ENCODE peak calls at places on chromosomes 4 and X, in eight cellular contexts. G, S, J, A, B, F, Z and P are unnamed samples.

GRCh38 chrX:48958635-48959094 is 1.3 kb upstream of the OTUD5 start:
- DNase-seq in G (no peak), S (peak), J (peak), A (no peak), B (peak), F (peak), Z (peak), P (peak)

GRCh38 chrX:18545771-18546170 is 120.4 kb downstream of the CDKL5 start:
- DNase-seq in G (no peak), S (no peak), J (no peak), A (no peak), B (no peak), F (no peak), Z (no peak), P (no peak)

GRCh38 chr4:41839945-41840854 is 91.7 kb upstream of the PHOX2B start:
- DNase-seq in G (no peak), S (no peak), J (peak), A (no peak), B (no peak), F (no peak), Z (no peak), P (no peak)

GRCh38 chrX:63275127-63275526 is 76.0 kb downstream of the SPIN4 start:
- DNase-seq in G (no peak), S (peak), J (peak), A (no peak), B (no peak), F (no peak), Z (no peak), P (peak)

GRCh38 chr4:187070158-187070557 is 346.5 kb upstream of the FAT1 start:
- DNase-seq in G (no peak), S (no peak), J (peak), A (no peak), B (no peak), F (no peak), Z (no peak), P (no peak)

GRCh38 chr4:75940692-75941253 is at the start of gene NAAA:
- DNase-seq in G (peak), S (peak), J (peak), A (peak), B (peak), F (peak), Z (peak), P (peak)

GRCh38 chr4:134202557-134202956 is 968 bp upstream of the PABPC4L start:
- DNase-seq in G (no peak), S (no peak), J (peak), A (no peak), B (no peak), F (no peak), Z (no peak), P (no peak)

GRCh38 chr4:78864405-78865024 is 74.7 kb downstream of the PAQR3 start:
- DNase-seq in G (no peak), S (no peak), J (peak), A (no peak), B (peak), F (no peak), Z (no peak), P (peak)

GRCh38 chr4:67103001-67103737 is 442.1 kb downstream of the CENPC start:
- DNase-seq in G (no peak), S (no peak), J (no peak), A (no peak), B (no peak), F (no peak), Z (no peak), P (no peak)